ENCODE peak calls at places on chromosome 19, in four cellular contexts. C is mesendoderm; H is adrenal gland; O is activated T-helper 1 cell treated with anti-CD3 and anti-CD28 coated beads, Interleukin-2, amount 50 U/mL, for 16 hours. S is an unnamed sample.

GRCh38 chr19:50790898-50791562 is 815 bp downstream of the ACP4 start:
- DNase-seq in O (no peak), H (no peak), C (no peak), S (no peak)

GRCh38 chr19:11102944-11103343 is 13.7 kb downstream of the LDLR start:
- DNase-seq in H (peak), C (no peak), O (no peak), S (no peak)

GRCh38 chr19:31317542-31317941 is 31.7 kb downstream of the TSHZ3 start:
- DNase-seq in H (no peak), C (no peak), O (no peak), S (no peak)

GRCh38 chr19:33202546-33203507 is 8.7 kb downstream of the LRP3 start:
- DNase-seq in H (no peak), O (no peak), C (no peak), S (no peak)

GRCh38 chr19:6811906-6812305 is 39.4 kb downstream of the VAV1 start:
- DNase-seq in H (no peak), C (peak), O (no peak), S (no peak)

GRCh38 chr19:7506385-7507328 is 9.2 kb upstream of the ZNF358 start:
- DNase-seq in H (peak), C (peak), O (no peak), S (peak)

GRCh38 chr19:488505-489417 is 7.5 kb upstream of the MADCAM1 start:
- DNase-seq in O (peak), H (peak), C (peak), S (peak)

GRCh38 chr19:5071579-5071978 is 102.7 kb downstream of the KDM4B start:
- DNase-seq in C (no peak), H (no peak), O (no peak), S (no peak)

GRCh38 chr19:21568816-21569496 is 63.6 kb downstream of the ZNF429 start:
- DNase-seq in H (peak), C (no peak), O (peak), S (no peak)